ENCODE peak calls at places on chromosome 6, in seven cellular contexts. I is H1, Z is trophoblast cell, H is H9, X is IMR-90, G is mesendoderm, T is mesenchymal stem cell. Q is an unnamed sample.

GRCh38 chr6:140043357-140043756 is 668.9 kb upstream of the CITED2 start:
- DNase-seq in G (no peak), X (peak; percentile 96), T (peak; percentile 85), H (no peak), Z (no peak), I (no peak), Q (no peak)

GRCh38 chr6:35804996-35805736 is at the start of gene LHFPL5:
- DNase-seq in I (peak; percentile 19), X (no peak), Z (peak; percentile 32), H (peak; percentile 83), T (peak; percentile 42), G (peak; percentile 75), Q (peak; percentile 69)

GRCh38 chr6:1611572-1612385 is 2.1 kb downstream of the FOXC1 start:
- DNase-seq in Z (no peak), T (peak; percentile 39), I (no peak), X (peak; percentile 53), G (peak; percentile 22), H (peak; percentile 70), Q (no peak)

GRCh38 chr6:160943997-160944396 is 47.6 kb upstream of the MAP3K4 start:
- DNase-seq in I (no peak), G (no peak), X (no peak), H (no peak), T (no peak), Z (no peak), Q (no peak)

GRCh38 chr6:47064274-47064673 is 22.1 kb upstream of the ADGRF1 start:
- DNase-seq in I (no peak), G (no peak), Z (no peak), T (no peak), X (no peak), H (no peak), Q (no peak)

GRCh38 chr6:149060985-149061760 is 256.3 kb upstream of the TAB2 start:
- DNase-seq in G (no peak), T (peak; percentile 87), X (peak; percentile 70), H (no peak), Z (no peak), I (no peak), Q (no peak)

GRCh38 chr6:132933085-132933484 is 118.7 kb downstream of the RPS12 start:
- DNase-seq in T (no peak), G (no peak), H (no peak), Z (no peak), X (no peak), I (no peak), Q (peak; percentile 15)

GRCh38 chr6:15677822-15678221 is 15.0 kb upstream of the DTNBP1 start:
- DNase-seq in Z (no peak), G (no peak), X (no peak), T (no peak), H (no peak), I (no peak), Q (no peak)

GRCh38 chr6:43355862-43356590 is 13.4 kb downstream of the ZNF318 start:
- DNase-seq in Z (no peak), I (no peak), X (peak; percentile 15), G (peak; percentile 83), H (peak; percentile 40), T (no peak), Q (no peak)

GRCh38 chr6:83708970-83709747 is at the start of gene SNAP91:
- DNase-seq in H (peak; percentile 85), Z (no peak), X (no peak), T (peak; percentile 14), G (peak; percentile 69), I (peak; percentile 15), Q (peak; percentile 80)

GRCh38 chr6:23354004-23354403 is 772.0 kb upstream of the NRSN1 start:
- DNase-seq in I (no peak), Z (no peak), G (no peak), T (no peak), H (no peak), X (no peak), Q (no peak)
- H3K79me1 ChIP-seq in I (no peaks in the 10 kb centered on the region), Z (no peaks in the 10 kb centered on the region), G (no peaks in the 10 kb centered on the region), T (no peaks in the 10 kb centered on the region), H (no peaks in the 10 kb centered on the region), X (no peaks in the 10 kb centered on the region), Q (no peaks in the 10 kb centered on the region)

GRCh38 chr6:158361961-158362634 is 49.8 kb downstream of the TULP4 start:
- DNase-seq in T (peak; percentile 58), H (no peak), G (no peak), Z (no peak), I (no peak), X (peak; percentile 58), Q (no peak)
- H3K27ac ChIP-seq in T (no peak overlapping the region), H (no peak overlapping the region), G (no peak overlapping the region), Z (no peak overlapping the region), I (no peak overlapping the region), X (no peak overlapping the region), Q (no peak overlapping the region)

DNA sequence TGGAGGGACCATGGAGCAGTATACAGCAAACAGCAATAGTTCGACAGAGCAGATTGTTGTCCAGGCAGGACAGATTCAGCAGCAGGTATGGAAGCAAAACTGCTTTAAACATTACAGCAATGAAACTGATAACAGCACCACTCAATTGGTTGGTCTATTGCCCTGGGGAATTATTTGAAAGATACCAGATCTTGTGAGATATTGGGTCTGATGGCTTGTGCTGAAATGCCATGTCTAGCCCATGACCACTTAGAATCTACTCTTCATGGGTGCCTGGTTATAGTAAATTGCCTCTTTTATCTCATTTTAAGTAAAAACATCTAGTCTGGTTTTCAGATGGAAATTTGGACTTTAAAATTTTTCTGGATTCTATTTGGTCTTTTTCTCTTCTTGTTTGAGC is 6.3 kb downstream of the NFYA start:
- DNase-seq in Z (no peak), I (no peak), H (no peak), G (no peak), T (no peak), X (no peak), Q (no peak)
- H3K4ac ChIP-seq in Z (peak overlapping the region; percentile 67), I (no peak overlapping the region), H (no peak overlapping the region), G (no peak overlapping the region), T (no peak overlapping the region), X (no peak overlapping the region), Q (no peak overlapping the region)

DNA sequence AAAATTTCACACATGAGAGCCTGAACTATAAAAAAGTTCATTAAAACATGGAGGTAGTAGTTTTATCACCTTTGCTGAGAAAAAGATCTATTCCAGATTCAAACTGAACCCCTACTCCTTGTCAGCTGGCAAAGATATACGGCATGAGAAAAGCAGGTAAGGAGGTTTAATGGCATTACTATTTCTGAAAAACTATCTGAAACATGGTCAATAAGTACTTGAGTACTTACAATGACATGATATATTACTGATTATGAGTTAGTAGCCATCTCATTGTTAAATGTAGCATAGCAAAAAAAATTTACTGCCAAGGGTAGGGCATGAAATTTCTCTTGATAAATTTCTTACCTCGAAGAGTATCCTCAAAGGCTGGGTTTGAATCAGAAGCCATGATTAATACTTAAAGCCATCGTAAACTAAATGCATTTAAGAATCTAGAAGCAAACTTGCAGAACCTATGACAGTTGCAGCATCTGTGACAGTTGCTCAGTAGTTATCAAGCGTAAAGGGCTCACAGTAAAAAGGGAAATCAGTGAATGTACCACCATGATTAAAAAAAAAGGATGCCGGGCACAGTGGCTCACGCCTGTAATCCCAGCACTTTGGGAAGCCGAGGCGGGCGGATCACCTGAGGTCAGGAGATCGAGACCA is 8.7 kb downstream of the SLC17A5 start:
- DNase-seq in H (no peak), T (no peak), G (no peak), I (no peak), X (no peak), Z (no peak), Q (no peak)
- H3K79me1 ChIP-seq in H (no peaks in the 10 kb centered on the region), T (peaks cover 2% of the 10 kb centered on the region), G (no peaks in the 10 kb centered on the region), I (no peaks in the 10 kb centered on the region), X (peaks cover 21% of the 10 kb centered on the region), Z (no peaks in the 10 kb centered on the region), Q (no peaks in the 10 kb centered on the region)

GRCh38 chr6:19035454-19035853 is 648.3 kb downstream of the RNF144B start:
- DNase-seq in H (no peak), X (no peak), I (no peak), T (no peak), G (no peak), Z (no peak), Q (no peak)
- H3K27ac ChIP-seq in H (no peak overlapping the region), X (no peak overlapping the region), I (no peak overlapping the region), T (no peak overlapping the region), G (no peak overlapping the region), Z (no peak overlapping the region), Q (no peak overlapping the region)

Q was measured in neuronal stem cell.